ENCODE peak calls at places on chromosome 12, in four cellular contexts. E is pulmonary artery endothelial cell; G is activated CD8-positive, alpha-beta T cell treated with anti-CD3 and anti-CD28 coated beads, Interleukin-2, amount 10 ng/mL, durations not matched to agents 7 days and 5 days; N is fibroblast of lung. X is an unnamed sample.

GRCh38 chr12:63151898-63152700 is 1.1 kb upstream of the AVPR1A start:
- DNase-seq in E (no peak), G (peak), N (peak), X (no peak)

GRCh38 chr12:66491812-66492361 is 187.0 kb downstream of the GRIP1 start:
- DNase-seq in E (no peak), G (no peak), N (peak), X (no peak)

GRCh38 chr12:108630481-108631207 is 3.0 kb downstream of the SELPLG start:
- DNase-seq in E (no peak), G (peak), N (peak), X (no peak)

GRCh38 chr12:109783965-109784244 is 49.3 kb downstream of the TRPV4 start:
- DNase-seq in E (no peak), G (no peak), N (no peak), X (no peak)

GRCh38 chr12:2454778-2455177 is 340.0 kb upstream of the FKBP4 start:
- DNase-seq in E (no peak), G (no peak), N (no peak), X (no peak)

GRCh38 chr12:74689929-74690328 is 152.3 kb downstream of the ATXN7L3B start:
- DNase-seq in E (no peak), G (no peak), N (no peak), X (no peak)

GRCh38 chr12:4643747-4644146 is 5.1 kb downstream of the AKAP3 start:
- DNase-seq in E (no peak), G (no peak), N (no peak), X (no peak)

GRCh38 chr12:19402743-19403400 is 36.4 kb upstream of the AEBP2 start:
- DNase-seq in E (peak), G (no peak), N (peak), X (no peak)

GRCh38 chr12:71592841-71593240 is 70.8 kb downstream of the ZFC3H1 start:
- DNase-seq in E (no peak), G (no peak), N (no peak), X (no peak)

GRCh38 chr12:124194521-124195225 is 100.2 kb upstream of the RFLNA start:
- DNase-seq in E (no peak), G (no peak), N (no peak), X (no peak)

GRCh38 chr12:85179680-85180300 is 100.2 kb upstream of the ALX1 start:
- DNase-seq in E (peak), G (no peak), N (peak), X (no peak)

GRCh38 chr12:642633-643477 is 20.4 kb downstream of the NINJ2 start:
- DNase-seq in E (no peak), G (peak), N (peak), X (no peak)

GRCh38 chr12:10717410-10717809 is 5.7 kb downstream of the YBX3 start:
- DNase-seq in E (peak), G (no peak), N (peak), X (no peak)

GRCh38 chr12:63958876-63959275 is 114.4 kb downstream of the SRGAP1 start:
- DNase-seq in E (no peak), G (no peak), N (no peak), X (no peak)

GRCh38 chr12:123043536-123044001 is 63.1 kb downstream of the ARL6IP4 start:
- DNase-seq in E (peak), G (peak), N (peak), X (peak)

GRCh38 chr12:2794261-2794735 is 472 bp upstream of the FKBP4 start:
- DNase-seq in E (no peak), G (peak), N (no peak), X (no peak)

GRCh38 chr12:47636908-47637780 is 68.7 kb downstream of the RPAP3 start:
- DNase-seq in E (no peak), G (peak), N (no peak), X (no peak)

GRCh38 chr12:112900298-112901145 is 6.2 kb upstream of the OAS1 start:
- DNase-seq in E (no peak), G (peak), N (peak), X (no peak)

GRCh38 chr12:54131641-54132280 is 57.0 kb downstream of the SMUG1 start:
- DNase-seq in E (no peak), G (no peak), N (no peak), X (no peak)

GRCh38 chr12:104573-105081 is 38.1 kb downstream of the IQSEC3 start:
- DNase-seq in E (no peak), G (peak), N (no peak), X (peak)

GRCh38 chr12:120230326-120230973 is 29.5 kb upstream of the RPLP0 start:
- DNase-seq in E (no peak), G (no peak), N (peak), X (no peak)

GRCh38 chr12:3427956-3428355 is 63.0 kb upstream of the PRMT8 start:
- DNase-seq in E (no peak), G (no peak), N (no peak), X (no peak)

GRCh38 chr12:132140918-132141841 is 2.9 kb downstream of the DDX51 start:
- DNase-seq in E (no peak), G (no peak), N (no peak), X (no peak)

GRCh38 chr12:99137124-99137845 is 492.2 kb downstream of the APAF1 start:
- DNase-seq in E (no peak), G (no peak), N (no peak), X (no peak)

GRCh38 chr12:66272650-66273049 is 29.6 kb upstream of the HELB start:
- DNase-seq in E (no peak), G (no peak), N (no peak), X (no peak)

GRCh38 chr12:44403185-44403584 is 472.9 kb downstream of the NELL2 start:
- DNase-seq in E (no peak), G (no peak), N (no peak), X (no peak)

GRCh38 chr12:207804-208203 is 6.2 kb downstream of the SLC6A12 start:
- DNase-seq in E (no peak), G (no peak), N (no peak), X (no peak)

GRCh38 chr12:80230068-80230467 is 130.7 kb downstream of the OTOGL start:
- DNase-seq in E (no peak), G (no peak), N (peak), X (no peak)